ENCODE peak calls at places on chromosomes 1 and 21, in five cellular contexts. D is heart left ventricle, J is BJ, M is PC-9, K is stomach. Z is an unnamed sample. For H3K27me3, the result is how much of the 10 kb centered on the place peaks cover.

GRCh38 chr1:193216920-193217319 is 30.5 kb upstream of the B3GALT2 start:
- DNase-seq in D (peak), J (no peak), M (no peak), K (no peak), Z (no peak)

GRCh38 chr1:234176000-234176399 is 197.3 kb upstream of the COA6 start:
- DNase-seq in D (no peak), J (no peak), M (no peak), K (no peak), Z (no peak)

GRCh38 chr21:25385912-25386474 is 221.3 kb downstream of the MRPL39 start:
- DNase-seq in D (no peak), J (no peak), M (peak), K (peak), Z (peak)

GRCh38 chr1:198833706-198834497 is 195.1 kb downstream of the PTPRC start:
- DNase-seq in D (no peak), J (no peak), M (no peak), K (no peak), Z (no peak)

GRCh38 chr1:224168859-224169380 is 14.1 kb upstream of the DEGS1 start:
- DNase-seq in D (peak), J (no peak), M (peak), K (no peak), Z (no peak)

GRCh38 chr1:97090725-97091124 is 369.1 kb downstream of the PTBP2 start:
- DNase-seq in D (no peak), J (no peak), M (no peak), K (no peak), Z (no peak)

GRCh38 chr1:112674986-112675727 is 698 bp downstream of the MOV10 start:
- DNase-seq in D (peak), J (no peak), M (no peak), K (no peak), Z (no peak)

GRCh38 chr1:154962238-154962678 is 676 bp upstream of the PYGO2 start:
- DNase-seq in D (no peak), J (no peak), M (no peak), K (no peak), Z (no peak)

GRCh38 chr1:229848762-229849677 is 218.0 kb upstream of the GALNT2 start:
- DNase-seq in D (no peak), J (no peak), M (no peak), K (no peak), Z (no peak)

DNA sequence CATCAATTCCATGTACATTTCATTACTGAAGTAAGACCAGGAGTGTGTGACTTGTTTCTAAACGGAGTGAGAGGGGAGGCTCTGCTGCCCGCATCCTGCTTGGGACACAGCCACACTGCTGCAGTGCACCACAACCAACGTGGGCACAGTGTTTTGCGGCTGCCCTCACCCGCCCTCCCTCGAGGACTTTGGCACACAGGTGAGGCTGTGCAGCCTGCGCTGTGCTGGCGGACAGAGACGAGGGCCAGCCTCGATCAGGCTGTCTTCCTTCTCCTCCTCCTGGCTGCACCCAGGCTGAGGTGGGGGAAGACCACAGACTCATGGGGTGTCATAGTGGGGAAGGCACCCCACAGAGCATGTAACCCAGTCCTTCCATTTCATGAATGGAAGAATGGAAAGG is 31.0 kb upstream of the H6PD start:
- DNase-seq in D (no peak), J (no peak), M (no peak), K (no peak), Z (no peak)
- H3K27me3 ChIP-seq in D (under half), J (under half), M (under half), K (under half), Z (under half)

GRCh38 chr1:156436319-156437043 is 64.1 kb downstream of the MEF2D start:
- DNase-seq in D (no peak), J (no peak), M (no peak), K (no peak), Z (no peak)

GRCh38 chr1:156437054-156437453 is 63.5 kb downstream of the MEF2D start:
- DNase-seq in D (no peak), J (no peak), M (no peak), K (no peak), Z (no peak)

GRCh38 chr1:156439036-156439435 is 61.5 kb downstream of the MEF2D start:
- DNase-seq in D (no peak), J (no peak), M (no peak), K (no peak), Z (no peak)

GRCh38 chr1:156438278-156438987 is 62.1 kb downstream of the MEF2D start:
- DNase-seq in D (no peak), J (no peak), M (peak), K (no peak), Z (no peak)

GRCh38 chr1:156437465-156437864 is 63.1 kb downstream of the MEF2D start:
- DNase-seq in D (no peak), J (no peak), M (no peak), K (no peak), Z (no peak)
- H3K27me3 ChIP-seq in D (half or more), J (half or more), M (half or more), K (half or more), Z (half or more)

DNA sequence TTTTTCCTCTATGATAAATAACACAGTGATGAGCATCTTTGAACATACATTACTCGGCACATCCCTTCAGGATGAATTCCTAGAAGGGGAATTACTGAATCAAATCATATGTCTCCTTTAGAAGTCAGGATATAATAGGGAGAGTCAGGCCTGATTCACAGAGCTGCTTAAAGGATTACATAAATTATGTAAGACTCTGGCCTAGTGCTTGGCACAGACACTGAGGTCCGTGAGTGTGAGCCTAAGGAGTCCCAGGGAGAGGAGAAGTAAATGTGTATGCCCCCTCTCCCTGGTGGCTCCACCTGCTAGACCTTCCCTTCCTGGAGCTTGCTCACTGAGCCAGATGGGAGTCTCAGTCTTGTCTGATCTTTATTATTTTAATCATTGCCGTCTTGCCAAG is 8.6 kb upstream of the FOXE3 start:
- DNase-seq in D (no peak), J (no peak), M (no peak), K (no peak), Z (no peak)
- H3K27me3 ChIP-seq in D (under half), J (under half), M (under half), K (under half), Z (under half)

DNA sequence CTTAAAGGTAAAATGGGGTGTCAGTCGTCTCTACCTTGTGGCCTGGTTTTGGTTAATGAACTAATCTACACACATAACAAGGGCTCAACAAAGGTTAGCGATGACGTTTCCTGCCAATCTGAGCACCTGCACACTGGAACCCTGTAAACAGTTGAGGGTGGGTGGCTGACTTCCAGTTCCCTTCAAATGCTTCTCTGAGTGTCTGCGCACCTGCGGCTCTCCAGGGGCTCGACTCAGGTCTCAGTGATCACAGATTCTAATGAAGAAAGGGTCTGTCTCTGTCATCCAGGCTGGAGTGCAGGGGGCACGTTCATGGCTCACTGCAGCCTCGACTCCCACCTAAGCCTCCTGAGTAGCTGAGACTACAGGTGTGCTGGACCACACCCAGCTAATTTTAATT is 3.3 kb upstream of the AGPAT3 start:
- DNase-seq in D (no peak), J (no peak), M (no peak), K (peak), Z (no peak)
- H3K27me3 ChIP-seq in D (under half), J (under half), M (under half), K (under half), Z (under half)

GRCh38 chr21:45578811-45579381 is 36.7 kb upstream of the SLC19A1 start:
- DNase-seq in D (no peak), J (no peak), M (no peak), K (peak), Z (no peak)

GRCh38 chr21:45575993-45576837 is 34.0 kb upstream of the SLC19A1 start:
- DNase-seq in D (no peak), J (no peak), M (no peak), K (no peak), Z (no peak)

GRCh38 chr21:45579383-45580180 is 37.3 kb upstream of the SLC19A1 start:
- DNase-seq in D (no peak), J (no peak), M (no peak), K (peak), Z (no peak)

GRCh38 chr21:45576838-45577737 is 34.8 kb upstream of the SLC19A1 start:
- DNase-seq in D (no peak), J (no peak), M (no peak), K (no peak), Z (no peak)

DNA sequence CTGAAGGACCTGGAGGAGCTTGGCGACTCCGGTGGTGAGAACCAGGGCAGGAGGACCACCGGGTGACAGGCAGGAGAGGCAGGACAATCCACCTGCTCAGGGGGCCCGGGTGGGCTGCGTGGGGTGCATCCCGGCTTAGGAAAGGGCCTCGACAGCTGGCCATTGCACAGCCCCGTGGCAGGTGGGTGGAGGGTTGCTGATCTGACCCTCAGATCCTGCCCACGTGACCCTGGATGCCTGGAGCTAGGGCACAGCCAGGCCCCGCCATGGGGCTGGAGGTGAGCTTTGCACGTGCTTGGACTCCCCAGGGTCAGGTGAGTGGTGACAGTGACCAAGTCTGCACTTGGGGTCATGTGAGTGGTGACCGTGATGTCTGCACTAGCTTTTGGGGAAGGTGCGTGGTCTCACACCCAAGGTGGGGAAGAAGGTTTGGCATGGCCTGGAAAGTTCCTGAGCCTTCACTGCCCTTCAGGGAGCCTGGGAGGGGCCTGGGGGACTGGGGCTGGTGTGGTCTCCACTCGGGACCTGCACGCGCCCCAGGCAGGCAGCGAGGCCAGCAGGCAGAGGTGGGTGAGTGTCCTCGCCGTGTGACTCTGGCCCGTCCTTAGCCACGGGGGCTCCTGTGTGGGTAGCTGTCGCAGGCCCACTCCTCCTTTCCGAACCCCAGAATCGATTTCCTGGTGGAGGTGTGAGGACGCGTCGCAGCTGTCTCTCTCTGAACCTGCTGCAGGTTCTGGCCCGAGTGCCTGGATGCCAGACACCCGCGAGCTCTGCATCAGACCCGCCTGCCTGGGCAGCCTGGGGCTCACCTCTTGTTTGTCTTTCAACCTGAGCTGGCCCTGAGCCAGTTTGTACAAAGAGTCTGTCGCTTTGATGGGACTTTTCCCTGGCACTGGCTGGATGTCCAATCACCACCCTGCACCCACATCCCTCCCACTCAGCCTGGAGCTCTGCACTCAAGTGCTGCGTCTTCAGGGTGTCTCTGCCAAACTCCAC is 35.9 kb upstream of the SLC19A1 start:
- DNase-seq in D (no peak), J (no peak), M (no peak), K (peak), Z (no peak)
- H3K27me3 ChIP-seq in D (under half), J (under half), M (half or more), K (under half), Z (under half)

DNA sequence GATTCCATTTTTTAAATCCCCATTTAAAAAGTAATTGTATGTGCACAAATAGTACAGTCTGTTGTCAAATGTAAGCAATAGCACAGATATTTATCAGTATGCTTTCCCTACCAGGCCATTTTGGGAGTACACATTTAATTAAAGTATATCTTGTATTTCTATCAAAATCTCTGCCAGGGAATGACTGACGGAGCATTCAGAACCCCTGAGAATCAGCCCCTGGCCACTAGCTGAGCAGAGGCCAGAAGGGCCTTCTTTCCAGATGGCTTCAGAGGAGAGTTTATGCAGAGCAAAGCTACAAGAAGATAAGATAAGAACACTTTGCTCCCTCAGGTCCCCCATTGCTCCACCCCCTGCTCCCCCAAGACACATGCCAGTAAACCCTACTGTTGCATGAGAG is 99.9 kb upstream of the PROX1 start:
- DNase-seq in D (no peak), J (no peak), M (no peak), K (no peak), Z (no peak)
- H3K27me3 ChIP-seq in D (under half), J (under half), M (under half), K (under half), Z (under half)

DNA sequence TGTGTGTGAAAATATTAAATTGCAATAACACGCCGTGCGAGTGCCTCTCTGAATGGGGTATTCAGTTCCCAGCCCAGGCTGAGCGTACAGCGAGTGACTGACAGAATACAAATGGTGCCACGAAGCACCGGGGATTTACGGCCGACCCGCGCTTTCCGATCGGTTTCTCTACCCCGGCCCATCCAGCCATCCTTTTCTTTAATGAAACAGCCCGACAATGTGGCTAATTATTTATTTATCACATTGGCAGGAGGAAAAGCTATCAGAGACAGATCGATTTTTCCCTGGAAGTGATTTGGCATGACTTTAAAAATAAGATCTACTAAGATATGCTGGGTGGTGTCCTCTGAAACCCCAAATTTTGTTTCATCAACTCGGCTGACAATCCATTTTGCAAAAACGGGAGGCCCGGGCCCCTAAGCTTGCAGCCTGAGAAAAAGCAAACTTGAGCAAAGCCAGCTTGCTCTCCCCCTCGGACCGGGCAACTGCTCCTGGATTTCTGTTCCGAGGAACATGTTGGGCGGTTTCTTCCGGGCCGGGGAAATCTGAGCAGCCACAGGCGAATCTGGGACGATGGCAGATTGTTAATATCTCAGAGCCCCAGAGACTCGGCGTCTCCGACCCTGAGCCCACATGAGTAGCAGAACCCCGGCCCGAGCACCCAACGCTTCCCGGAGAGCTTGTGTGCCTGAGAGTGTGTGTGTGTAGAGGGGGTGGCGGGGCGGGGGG is 11.4 kb downstream of the PRDM16 start:
- DNase-seq in D (no peak), J (no peak), M (no peak), K (no peak), Z (no peak)
- H3K27me3 ChIP-seq in D (under half), J (under half), M (half or more), K (under half), Z (under half)

GRCh38 chr21:42411197-42411869 is 7.6 kb downstream of the UBASH3A start:
- DNase-seq in D (no peak), J (no peak), M (no peak), K (no peak), Z (no peak)
- H3K27me3 ChIP-seq in D (under half), J (under half), M (under half), K (under half), Z (under half)

DNA sequence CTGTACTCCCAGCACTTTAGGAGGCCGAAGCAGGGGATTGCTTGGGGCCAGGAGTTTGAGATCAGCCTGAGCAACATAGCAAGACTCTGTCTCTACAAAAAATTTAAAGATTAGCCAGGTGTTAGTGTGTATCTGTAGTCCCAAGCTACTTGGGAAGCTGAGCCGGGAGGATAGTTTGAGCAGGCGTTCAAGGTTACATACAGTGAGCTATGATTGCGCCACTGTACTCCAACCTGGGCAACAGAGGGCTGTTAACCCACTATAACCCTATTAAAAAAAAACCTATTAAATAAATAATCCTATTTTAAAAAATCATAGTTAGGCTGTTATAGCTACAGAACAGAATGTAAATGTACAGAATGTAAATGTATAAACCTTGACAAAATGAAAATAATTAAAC is 2.2 kb downstream of the MIS18A start:
- DNase-seq in D (no peak), J (no peak), M (no peak), K (no peak), Z (no peak)
- H3K27me3 ChIP-seq in D (under half), J (under half), M (under half), K (under half), Z (under half)

GRCh38 chr1:22207605-22208264 is 64.8 kb upstream of the WNT4 start:
- DNase-seq in D (no peak), J (no peak), M (no peak), K (no peak), Z (no peak)
- H3K27me3 ChIP-seq in D (under half), J (under half), M (under half), K (under half), Z (half or more)